ENCODE peak calls at places on chromosomes 11 and 22, in four cellular contexts. O, Z, L and G are unnamed samples.

GRCh38 chr11:75365711-75366181 is 14.3 kb upstream of the ARRB1 start:
- DNase-seq in L (peak), Z (no peak), O (peak), G (no peak)

GRCh38 chr22:32745251-32745995 is 56.1 kb upstream of the TIMP3 start:
- DNase-seq in O (no peak), Z (peak), L (peak), G (no peak)

GRCh38 chr11:123366924-123367323 is 63.1 kb upstream of the GRAMD1B start:
- DNase-seq in L (no peak), O (no peak), Z (no peak), G (no peak)

GRCh38 chr22:19402642-19403191 is 28.8 kb downstream of the HIRA start:
- DNase-seq in O (no peak), L (no peak), Z (no peak), G (no peak)

GRCh38 chr11:72652871-72653615 is 21.2 kb downstream of the PDE2A start:
- DNase-seq in L (no peak), O (no peak), Z (no peak), G (no peak)

GRCh38 chr11:3196161-3197043 is 22.2 kb downstream of the MRGPRG start:
- DNase-seq in Z (no peak), O (no peak), L (no peak), G (no peak)

GRCh38 chr11:69470793-69471192 is 10.7 kb upstream of the LINC01488 start:
- DNase-seq in Z (no peak), L (no peak), O (no peak), G (no peak)

GRCh38 chr11:47269829-47270305 is at the start of gene MADD:
- DNase-seq in Z (peak), L (peak), O (peak), G (peak)

GRCh38 chr11:76236092-76237026 is 30.1 kb upstream of the WNT11 start:
- DNase-seq in O (no peak), Z (no peak), L (peak), G (peak)

GRCh38 chr22:37378642-37379058 is 48.6 kb downstream of the ELFN2 start:
- DNase-seq in O (no peak), Z (no peak), L (no peak), G (no peak)

GRCh38 chr11:61370349-61371005 is 8.3 kb downstream of the TMEM138 start:
- DNase-seq in O (no peak), Z (no peak), L (no peak), G (no peak)

GRCh38 chr22:37455896-37456295 is 28.6 kb upstream of the ELFN2 start:
- DNase-seq in L (no peak), O (no peak), Z (no peak), G (no peak)

GRCh38 chr22:19820880-19821522 is 33.7 kb downstream of the GNB1L start:
- DNase-seq in Z (peak), O (no peak), L (no peak), G (no peak)

GRCh38 chr22:48699531-48699930 is 1128.1 kb downstream of the BRD1 start:
- DNase-seq in Z (no peak), L (no peak), O (no peak), G (no peak)

GRCh38 chr11:132054822-132055221 is 684.4 kb downstream of the NTM start:
- DNase-seq in O (no peak), Z (no peak), L (peak), G (no peak)

GRCh38 chr11:35214792-35215193 is 75.8 kb downstream of the CD44 start:
- DNase-seq in Z (no peak), O (peak), L (peak), G (no peak)

GRCh38 chr11:60078742-60079141 is 9.7 kb upstream of the MS4A2 start:
- DNase-seq in L (no peak), O (no peak), Z (no peak), G (no peak)

GRCh38 chr11:72129381-72129780 is 6.1 kb upstream of the FOLR3 start:
- DNase-seq in L (no peak), O (no peak), Z (no peak), G (no peak)

GRCh38 chr11:71309611-71310010 is 57.2 kb upstream of the SHANK2 start:
- DNase-seq in L (no peak), Z (no peak), O (no peak), G (no peak)

GRCh38 chr11:18248561-18248960 is at the start of gene SAA2:
- DNase-seq in L (no peak), O (no peak), Z (no peak), G (no peak)

GRCh38 chr22:20811171-20811570 is 37.3 kb downstream of the SERPIND1 start:
- DNase-seq in O (no peak), L (no peak), Z (no peak), G (no peak)

GRCh38 chr11:37571248-37571647 is 973.2 kb upstream of the RAG2 start:
- DNase-seq in Z (no peak), O (no peak), L (no peak), G (no peak)

GRCh38 chr22:32695451-32695891 is 106.0 kb upstream of the TIMP3 start:
- DNase-seq in L (peak), Z (no peak), O (no peak), G (no peak)

GRCh38 chr11:36449566-36450390 is 60.3 kb downstream of the TRAF6 start:
- DNase-seq in O (no peak), Z (no peak), L (peak), G (peak)

GRCh38 chr11:112523477-112523876 is 262.8 kb upstream of the PLET1 start:
- DNase-seq in L (peak), O (no peak), Z (no peak), G (no peak)

GRCh38 chr11:130168105-130168504 is 8.5 kb downstream of the ST14 start:
- DNase-seq in L (no peak), Z (no peak), O (no peak), G (no peak)

GRCh38 chr11:100525197-100525596 is 161.9 kb upstream of the ARHGAP42 start:
- DNase-seq in O (no peak), L (no peak), Z (no peak), G (no peak)

GRCh38 chr11:105862736-105863367 is 159.2 kb downstream of the MSANTD4 start:
- DNase-seq in O (peak), L (peak), Z (no peak), G (peak)

GRCh38 chr11:104256525-104256924 is 92.6 kb upstream of the PDGFD start:
- DNase-seq in L (peak), O (no peak), Z (no peak), G (no peak)

GRCh38 chr11:121575250-121575962 is 122.6 kb upstream of the SORL1-AS1 start:
- DNase-seq in Z (no peak), O (no peak), L (peak), G (no peak)

GRCh38 chr11:95152878-95153856 is 63.5 kb downstream of the ENDOD1 start:
- DNase-seq in O (no peak), Z (no peak), L (no peak), G (peak)

GRCh38 chr22:42985541-42985925 is 29.4 kb downstream of the PACSIN2 start:
- DNase-seq in O (no peak), L (no peak), Z (no peak), G (no peak)

GRCh38 chr11:82229346-82229745 is 504.3 kb downstream of the FAM181B start:
- DNase-seq in Z (no peak), L (peak), O (no peak), G (peak)

GRCh38 chr11:119101367-119101758 is 290 bp downstream of the DPAGT1 start:
- DNase-seq in Z (no peak), L (no peak), O (no peak), G (peak)

GRCh38 chr11:44269369-44270351 is 40.3 kb downstream of the ALX4 start:
- DNase-seq in L (peak), Z (no peak), O (peak), G (no peak)

GRCh38 chr22:20904008-20904979 is 12.9 kb upstream of the CRKL start:
- DNase-seq in O (no peak), Z (no peak), L (peak), G (no peak)

GRCh38 chr11:126080206-126080941 is 17.7 kb upstream of the CDON start:
- DNase-seq in O (no peak), L (peak), Z (no peak), G (no peak)

GRCh38 chr11:116114198-116114651 is 610.0 kb upstream of the CADM1 start:
- DNase-seq in O (no peak), L (no peak), Z (no peak), G (no peak)

DNA sequence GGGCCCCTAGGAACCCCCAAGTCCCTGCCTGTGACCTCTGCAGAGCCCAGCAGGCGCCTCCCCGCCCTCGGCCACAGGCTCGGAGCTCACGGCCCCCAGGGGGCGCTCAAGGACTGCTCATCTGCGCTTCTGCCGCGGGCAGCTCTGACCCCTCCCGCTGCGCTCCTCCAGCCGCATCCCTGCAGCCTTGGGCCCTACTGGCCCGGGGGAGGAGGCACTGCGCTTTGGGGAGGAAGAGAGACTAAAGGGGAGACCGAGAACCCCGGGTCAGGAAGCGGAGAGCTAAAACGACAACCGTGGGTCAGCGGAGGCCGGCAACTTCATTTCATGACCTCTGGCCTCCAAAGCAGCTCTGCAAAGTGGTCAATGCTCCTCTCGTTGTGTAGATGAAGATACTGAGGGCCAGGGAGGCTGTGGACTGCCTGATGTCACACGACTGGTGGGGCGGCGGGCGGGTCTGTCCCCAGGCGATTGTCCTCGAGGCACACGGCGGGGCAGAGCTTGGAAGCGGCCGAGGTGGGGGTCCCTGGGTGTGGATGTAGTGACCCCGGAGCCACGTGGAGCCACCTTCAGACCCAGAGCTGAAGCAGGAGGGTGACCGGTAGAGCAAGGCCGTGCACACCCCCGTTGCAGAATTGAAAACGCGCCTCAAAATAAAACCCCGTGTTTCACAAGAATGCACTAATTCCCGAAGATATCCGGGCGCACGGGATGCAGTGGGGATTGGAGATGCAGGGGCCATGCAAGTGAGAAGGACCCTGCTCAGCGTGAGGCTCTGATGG is 2.7 kb upstream of the KRTAP5-6 start:
- DNase-seq in L (peak), O (peak), Z (peak), G (peak)
- TF ChIP-seq CTCF in L (peak), O (peak), Z (peak), G (peak)

GRCh38 chr11:30855383-30856006 is 269.3 kb upstream of the MPPED2 start:
- DNase-seq in Z (no peak), L (peak), O (peak), G (no peak)
- TF ChIP-seq CTCF in Z (peak), L (no peak), O (peak), G (no peak)

GRCh38 chr11:33785609-33786008 is 11.3 kb upstream of the FBXO3 start:
- DNase-seq in L (no peak), Z (no peak), O (no peak), G (no peak)

DNA sequence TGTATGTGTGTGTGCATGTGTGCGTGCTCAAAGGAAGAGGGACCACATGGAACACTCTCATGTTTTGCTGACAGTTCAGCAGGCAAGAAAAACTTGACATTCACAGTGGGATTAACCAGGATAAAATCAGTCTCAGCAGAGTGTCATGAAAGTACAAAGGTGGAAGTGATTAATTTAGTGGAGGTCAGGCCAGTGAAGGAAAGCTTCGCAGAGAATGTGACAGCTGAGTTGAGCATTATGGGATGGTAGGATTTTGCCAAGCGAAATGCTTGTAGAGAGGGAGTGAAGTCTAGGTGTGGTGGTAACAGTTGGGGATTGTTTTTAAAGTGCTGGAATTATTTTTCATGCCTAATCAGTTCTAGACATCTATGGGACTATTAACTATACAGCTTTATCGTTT is 15.8 kb upstream of the FBXO3 start:
- DNase-seq in L (no peak), O (no peak), Z (no peak), G (no peak)
- TF ChIP-seq CTCF in L (no peak), O (no peak), Z (no peak), G (no peak)

GRCh38 chr11:11898648-11899047 is 56.9 kb downstream of the USP47 start:
- DNase-seq in O (no peak), L (no peak), Z (no peak), G (no peak)

GRCh38 chr11:11899401-11899800 is 57.6 kb downstream of the USP47 start:
- DNase-seq in L (no peak), O (no peak), Z (no peak), G (no peak)

GRCh38 chr11:11894486-11894885 is 52.7 kb downstream of the USP47 start:
- DNase-seq in Z (no peak), O (no peak), L (no peak), G (no peak)

DNA sequence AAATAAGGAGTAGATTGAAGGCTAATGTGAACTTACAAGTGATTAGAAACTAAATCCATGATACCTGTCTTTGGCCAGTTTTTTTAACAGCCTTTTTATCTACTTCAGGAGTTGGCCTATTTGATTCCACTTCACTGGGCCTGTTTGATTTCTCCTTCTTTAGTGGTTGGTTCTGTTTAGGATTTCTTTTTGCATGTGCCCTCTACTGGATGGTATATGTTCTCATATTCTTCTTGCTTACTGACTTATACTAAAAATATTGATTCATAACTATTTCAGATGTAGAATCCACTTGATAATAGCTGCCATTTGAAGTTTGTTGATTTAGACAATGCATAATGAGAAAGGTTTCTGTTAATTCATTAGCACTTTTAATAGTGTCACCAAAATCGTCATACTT is 53.9 kb downstream of the USP47 start:
- DNase-seq in O (peak), L (peak), Z (no peak), G (no peak)
- TF ChIP-seq CTCF in O (no peak), L (peak), Z (no peak), G (no peak)

GRCh38 chr22:35627267-35628041 is 10.3 kb upstream of the MB start:
- DNase-seq in Z (peak), O (peak), L (peak), G (peak)
- TF ChIP-seq CTCF in Z (no peak), O (peak), L (peak), G (peak)

DNA sequence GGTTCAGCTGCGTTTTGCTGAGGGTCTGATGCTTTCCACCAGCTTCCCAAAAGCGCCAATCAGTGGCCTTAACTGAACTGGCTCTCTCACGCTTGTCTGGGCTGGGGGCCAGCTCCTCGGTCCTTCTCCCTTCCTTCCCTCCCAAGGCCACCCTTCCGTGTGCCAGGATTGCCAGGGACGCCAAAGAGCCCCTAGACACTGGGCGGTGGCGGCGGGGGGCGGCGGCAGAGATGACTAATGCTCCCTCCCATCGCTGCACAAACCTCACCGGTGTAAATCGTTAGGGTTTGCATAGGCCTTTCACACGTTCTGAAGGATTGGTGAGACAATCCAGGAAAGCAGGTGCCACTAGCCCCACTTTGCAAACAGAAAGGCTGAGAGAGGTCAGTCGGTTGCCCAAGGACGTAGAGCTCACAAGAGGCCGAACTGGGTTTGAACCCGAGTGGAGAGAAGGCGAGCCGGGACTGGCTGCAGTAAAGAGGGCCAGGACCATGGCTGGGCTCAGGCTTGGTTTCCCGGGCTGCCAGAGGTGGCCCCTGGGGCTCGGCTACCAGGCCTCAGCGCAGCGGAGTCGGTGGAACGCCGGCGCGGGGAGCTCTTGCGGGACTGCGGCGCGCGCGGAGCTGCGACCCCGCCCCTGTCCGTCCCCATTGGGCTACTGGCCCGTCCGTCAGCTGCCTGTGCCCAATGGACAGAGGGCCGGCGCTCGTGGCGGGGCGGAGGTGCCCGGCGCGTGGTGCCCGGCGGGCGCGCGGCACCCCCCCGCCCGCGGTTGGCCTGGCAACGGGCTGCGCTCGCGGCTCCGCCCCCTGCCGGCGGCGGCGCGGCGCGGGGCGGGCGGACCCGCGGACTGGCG is 589 bp upstream of the GNAZ start:
- DNase-seq in Z (peak), L (peak), O (peak), G (peak)
- TF ChIP-seq CTCF in Z (no peak), L (no peak), O (no peak), G (no peak)

DNA sequence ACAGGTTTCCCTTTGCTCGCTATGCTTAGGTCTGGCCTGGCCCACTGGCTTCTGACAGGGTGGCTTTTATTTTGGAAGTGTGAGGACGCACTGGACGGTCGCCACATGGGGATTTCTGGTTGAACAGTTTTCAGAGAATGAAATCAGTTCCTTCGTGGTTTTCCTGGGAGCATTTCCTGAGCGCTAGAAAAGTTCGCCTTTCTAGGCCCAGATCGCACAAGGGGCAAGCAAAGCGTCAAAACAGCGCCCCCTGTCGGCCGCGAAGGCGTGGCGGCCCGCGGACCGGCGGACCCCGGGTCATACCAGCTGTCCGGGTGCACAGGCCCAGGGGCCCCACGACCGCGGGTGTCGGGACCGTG is 12.7 kb upstream of the CYP2R1 start:
- DNase-seq in Z (peak), L (peak), O (peak), G (peak)
- TF ChIP-seq CTCF in Z (peak), L (peak), O (peak), G (peak)

DNA sequence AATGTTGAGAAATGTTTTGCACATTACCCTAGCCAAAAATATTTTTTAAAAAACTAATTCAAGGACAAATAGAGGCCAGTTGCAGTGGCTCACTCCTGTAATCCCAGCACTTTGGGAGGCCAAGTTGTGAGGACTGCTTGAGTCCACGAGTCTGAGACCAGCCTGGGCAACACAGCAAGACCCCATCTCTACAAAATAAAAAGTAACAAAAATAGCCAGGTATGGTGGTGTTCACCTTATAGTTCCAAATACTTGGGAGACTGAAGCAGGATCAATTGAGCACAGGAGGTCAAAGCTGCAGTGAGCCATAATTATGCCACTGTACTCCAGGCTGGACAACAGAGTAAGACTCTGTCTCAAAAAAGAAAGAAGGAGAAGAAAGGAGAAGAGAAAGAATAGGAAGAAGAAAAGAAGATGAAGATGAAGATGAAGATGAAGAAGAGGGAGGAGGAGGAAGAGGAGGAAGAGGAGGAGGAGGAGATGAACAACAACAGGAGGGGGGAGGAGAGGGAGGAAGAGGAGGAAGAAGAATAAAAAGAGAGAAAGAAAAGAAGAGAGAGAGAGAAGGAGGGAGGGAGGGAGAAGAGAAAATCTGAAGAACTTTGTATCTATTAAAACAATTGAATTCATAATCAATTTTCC is 136.5 kb downstream of the TTC28 start:
- DNase-seq in L (no peak), O (no peak), Z (no peak), G (no peak)
- TF ChIP-seq CTCF in L (no peak), O (no peak), Z (no peak), G (no peak)